ENCODE peak calls at places on chromosomes 4 and X, in four cellular contexts. R, Q, B and I are unnamed samples. For H3K4me1, the result is how much of the 10 kb centered on the place peaks cover.

GRCh38 chr4:24853142-24853541 is 57.8 kb downstream of the SOD3 start:
- DNase-seq in B (peak), Q (no peak), R (no peak), I (no peak)

GRCh38 chr4:174674305-174674840 is 152.1 kb upstream of the HPGD start:
- DNase-seq in R (no peak), Q (no peak), B (peak), I (no peak)

GRCh38 chr4:94642561-94642866 is 115.2 kb upstream of the BMPR1B start:
- DNase-seq in B (no peak), Q (no peak), R (no peak), I (no peak)

GRCh38 chrX:17860811-17861495 is at the start of gene RAI2:
- DNase-seq in Q (peak), B (no peak), R (no peak), I (peak)

GRCh38 chr4:99640676-99641075 is 17.0 kb downstream of the C4orf54 start:
- DNase-seq in R (no peak), B (no peak), Q (no peak), I (no peak)

GRCh38 chr4:84277923-84278322 is 221.2 kb downstream of the NKX6-1 start:
- DNase-seq in R (no peak), B (no peak), Q (no peak), I (no peak)

GRCh38 chrX:84729809-84730208 is 227.6 kb upstream of the HDX start:
- DNase-seq in B (peak), Q (no peak), R (peak), I (no peak)

GRCh38 chr4:188139671-188140070 is 430 bp downstream of the TRIML1 start:
- DNase-seq in R (no peak), Q (no peak), B (no peak), I (no peak)

GRCh38 chr4:53592128-53592527 is 842 bp upstream of the LNX1 start:
- DNase-seq in Q (no peak), B (peak), R (no peak), I (no peak)

GRCh38 chr4:53591372-53591892 is at the start of gene LNX1:
- DNase-seq in R (no peak), B (no peak), Q (peak), I (no peak)

GRCh38 chr4:53595204-53595603 is 3.9 kb upstream of the LNX1 start:
- DNase-seq in Q (no peak), B (no peak), R (no peak), I (no peak)

GRCh38 chr4:53593765-53594164 is 2.5 kb upstream of the LNX1 start:
- DNase-seq in Q (no peak), B (no peak), R (no peak), I (no peak)

GRCh38 chr4:53592686-53593641 is 1.7 kb upstream of the LNX1 start:
- DNase-seq in R (no peak), B (peak), Q (peak), I (no peak)
- H3K27ac ChIP-seq in R (no peak), B (peak), Q (no peak), I (no peak)

GRCh38 chr4:186685744-186686143 is 37.9 kb downstream of the FAT1 start:
- DNase-seq in B (peak), R (no peak), Q (no peak), I (no peak)
- H3K4me1 ChIP-seq in B (under half), R (under half), Q (under half), I (under half)

DNA sequence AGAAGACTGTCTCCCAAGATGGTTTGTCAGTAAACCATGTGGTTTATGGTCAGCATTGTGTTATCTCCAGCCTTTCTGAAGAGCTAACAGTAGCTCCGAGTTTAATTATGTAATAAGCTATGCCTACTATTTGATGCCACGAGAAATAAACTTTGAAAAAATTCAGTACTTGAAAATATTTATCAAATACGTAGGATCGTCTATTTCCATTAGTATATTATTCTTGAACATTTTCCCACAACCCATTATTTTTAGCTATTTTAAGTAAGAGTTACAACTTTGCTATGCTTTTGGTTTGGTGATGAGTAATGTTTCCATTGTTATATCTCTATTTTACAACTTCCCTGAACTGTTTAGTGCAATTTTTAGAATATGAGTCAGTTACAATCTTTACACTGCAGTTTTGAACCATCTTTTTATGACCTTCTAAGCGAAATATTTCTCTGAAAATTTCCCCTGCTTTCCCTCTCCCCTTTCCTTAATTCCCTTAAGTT is 44.5 kb upstream of the TRIM2 start:
- DNase-seq in B (peak), Q (no peak), R (no peak), I (no peak)
- H3K27ac ChIP-seq in B (no peak), Q (no peak), R (no peak), I (no peak)

DNA sequence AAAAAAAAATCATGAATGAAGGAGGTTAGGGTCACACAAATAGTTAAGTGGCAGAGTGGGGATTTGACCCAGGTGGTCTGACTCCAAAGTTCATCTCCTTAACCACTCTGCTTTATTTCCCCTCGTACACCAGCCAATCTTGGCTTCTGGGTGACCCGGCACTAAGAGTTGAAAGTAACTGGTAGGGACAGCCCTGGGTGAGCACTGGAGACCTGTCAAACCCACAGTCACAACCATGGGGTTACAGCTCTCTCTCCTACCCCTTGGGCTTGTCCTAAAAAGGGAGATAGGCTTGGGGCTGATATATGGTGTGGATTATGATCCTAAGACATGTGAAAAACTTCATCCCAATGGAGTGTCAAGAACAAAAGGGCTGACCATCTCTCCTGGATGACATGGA is 12.5 kb downstream of the IGFBP7 start:
- DNase-seq in R (no peak), B (no peak), Q (no peak), I (no peak)
- H3K4me1 ChIP-seq in R (under half), B (under half), Q (half or more), I (under half)